ENCODE peak calls at places on chromosomes 11 and 22, in six cellular contexts. One of them, this sample, is unnamed.
A peak's percentile ranks its signal among the peaks of the same experiment; 100 is the strongest.

GRCh38 chr11:47179655-47179991 is 2.9 kb upstream of the ARFGAP2 start:
- DNase-seq in H1: no peak
- DNase-seq in trophoblast cell: peak; percentile 22
- DNase-seq in H9: peak; percentile 76
- DNase-seq in mesenchymal stem cell: peak; percentile 66
- DNase-seq in IMR-90: peak; percentile 35
- DNase-seq in this sample: peak; percentile 32

GRCh38 chr22:48362736-48363404 is 1464.8 kb downstream of the BRD1 start:
- DNase-seq in H1: no peak
- DNase-seq in trophoblast cell: no peak
- DNase-seq in H9: no peak
- DNase-seq in mesenchymal stem cell: no peak
- DNase-seq in IMR-90: no peak
- DNase-seq in this sample: no peak

GRCh38 chr11:94128746-94129504 is at the start of gene PANX1:
- DNase-seq in H1: no peak
- DNase-seq in trophoblast cell: peak; percentile 91
- DNase-seq in H9: peak; percentile 86
- DNase-seq in mesenchymal stem cell: peak; percentile 91
- DNase-seq in IMR-90: peak; percentile 85
- DNase-seq in this sample: peak; percentile 86

GRCh38 chr22:47848384-47848920 is 1086.0 kb downstream of the TBC1D22A start:
- DNase-seq in H1: no peak
- DNase-seq in trophoblast cell: no peak
- DNase-seq in H9: no peak
- DNase-seq in mesenchymal stem cell: no peak
- DNase-seq in IMR-90: no peak
- DNase-seq in this sample: no peak

GRCh38 chr11:126719740-126720139 is 280.8 kb downstream of the KIRREL3 start:
- DNase-seq in H1: no peak
- DNase-seq in trophoblast cell: no peak
- DNase-seq in H9: no peak
- DNase-seq in mesenchymal stem cell: no peak
- DNase-seq in IMR-90: no peak
- DNase-seq in this sample: no peak

GRCh38 chr22:45483918-45484499 is 18.7 kb upstream of the FBLN1 start:
- DNase-seq in H1: no peak
- DNase-seq in trophoblast cell: peak; percentile 96
- DNase-seq in H9: no peak
- DNase-seq in mesenchymal stem cell: no peak
- DNase-seq in IMR-90: no peak
- DNase-seq in this sample: no peak

GRCh38 chr11:74634537-74634936 is 42.2 kb downstream of the POLD3 start:
- DNase-seq in H1: no peak
- DNase-seq in trophoblast cell: no peak
- DNase-seq in H9: no peak
- DNase-seq in mesenchymal stem cell: peak; percentile 38
- DNase-seq in IMR-90: peak; percentile 66
- DNase-seq in this sample: no peak

GRCh38 chr22:25027959-25028840 is 75.7 kb downstream of the KIAA1671 start:
- DNase-seq in H1: no peak
- DNase-seq in trophoblast cell: no peak
- DNase-seq in H9: peak; percentile 76
- DNase-seq in mesenchymal stem cell: peak; percentile 55
- DNase-seq in IMR-90: no peak
- DNase-seq in this sample: peak; percentile 38

GRCh38 chr11:21316591-21316990 is 647.2 kb downstream of the NELL1 start:
- DNase-seq in H1: no peak
- DNase-seq in trophoblast cell: no peak
- DNase-seq in H9: no peak
- DNase-seq in mesenchymal stem cell: no peak
- DNase-seq in IMR-90: no peak
- DNase-seq in this sample: no peak

GRCh38 chr11:61115498-61116224 is 13.4 kb downstream of the CD5 start:
- DNase-seq in H1: no peak
- DNase-seq in trophoblast cell: no peak
- DNase-seq in H9: no peak
- DNase-seq in mesenchymal stem cell: no peak
- DNase-seq in IMR-90: no peak
- DNase-seq in this sample: no peak

GRCh38 chr22:22422629-22423112 is 85.9 kb downstream of the ZNF280B start:
- DNase-seq in H1: peak; percentile 21
- DNase-seq in trophoblast cell: peak; percentile 67
- DNase-seq in H9: peak; percentile 63
- DNase-seq in mesenchymal stem cell: peak; percentile 48
- DNase-seq in IMR-90: peak; percentile 48
- DNase-seq in this sample: peak; percentile 70

GRCh38 chr22:35900483-35901168 is 128.0 kb downstream of the RBFOX2 start:
- DNase-seq in H1: no peak
- DNase-seq in trophoblast cell: peak; percentile 48
- DNase-seq in H9: no peak
- DNase-seq in mesenchymal stem cell: peak; percentile 61
- DNase-seq in IMR-90: peak; percentile 81
- DNase-seq in this sample: no peak

GRCh38 chr11:8863838-8864237 is 47.2 kb upstream of the AKIP1 start:
- DNase-seq in H1: no peak
- DNase-seq in trophoblast cell: no peak
- DNase-seq in H9: no peak
- DNase-seq in mesenchymal stem cell: peak; percentile 65
- DNase-seq in IMR-90: peak; percentile 78
- DNase-seq in this sample: no peak

GRCh38 chr22:29072193-29072978 is 449 bp upstream of the KREMEN1 start:
- DNase-seq in H1: peak; percentile 89
- DNase-seq in trophoblast cell: peak; percentile 96
- DNase-seq in H9: peak; percentile 98
- DNase-seq in mesenchymal stem cell: peak; percentile 61
- DNase-seq in IMR-90: peak; percentile 42
- DNase-seq in this sample: peak; percentile 74

GRCh38 chr11:130622126-130622525 is 173.7 kb downstream of the ADAMTS15 start:
- DNase-seq in H1: no peak
- DNase-seq in trophoblast cell: no peak
- DNase-seq in H9: no peak
- DNase-seq in mesenchymal stem cell: peak; percentile 56
- DNase-seq in IMR-90: no peak
- DNase-seq in this sample: no peak

GRCh38 chr22:47618180-47618579 is 855.7 kb downstream of the TBC1D22A start:
- DNase-seq in H1: no peak
- DNase-seq in trophoblast cell: no peak
- DNase-seq in H9: no peak
- DNase-seq in mesenchymal stem cell: no peak
- DNase-seq in IMR-90: no peak
- DNase-seq in this sample: no peak

GRCh38 chr11:11044137-11044855 is 186.4 kb upstream of the ZBED5 start:
- DNase-seq in H1: no peak
- DNase-seq in trophoblast cell: no peak
- DNase-seq in H9: no peak
- DNase-seq in mesenchymal stem cell: no peak
- DNase-seq in IMR-90: no peak
- DNase-seq in this sample: no peak

GRCh38 chr11:132838621-132839020 is 693.7 kb downstream of the OPCML start:
- DNase-seq in H1: no peak
- DNase-seq in trophoblast cell: no peak
- DNase-seq in H9: no peak
- DNase-seq in mesenchymal stem cell: peak; percentile 51
- DNase-seq in IMR-90: peak; percentile 45
- DNase-seq in this sample: no peak

GRCh38 chr11:25734592-25735211 is 597.2 kb upstream of the ANO3 start:
- DNase-seq in H1: no peak
- DNase-seq in trophoblast cell: no peak
- DNase-seq in H9: no peak
- DNase-seq in mesenchymal stem cell: peak; percentile 54
- DNase-seq in IMR-90: peak; percentile 19
- DNase-seq in this sample: peak; percentile 29

GRCh38 chr11:62911137-62912130 is 9.7 kb downstream of the CHRM1 start:
- DNase-seq in H1: no peak
- DNase-seq in trophoblast cell: no peak
- DNase-seq in H9: no peak
- DNase-seq in mesenchymal stem cell: no peak
- DNase-seq in IMR-90: no peak
- DNase-seq in this sample: no peak

GRCh38 chr11:62905927-62906531 is 15.1 kb downstream of the CHRM1 start:
- DNase-seq in H1: peak; percentile 71
- DNase-seq in trophoblast cell: peak; percentile 68
- DNase-seq in H9: peak; percentile 93
- DNase-seq in mesenchymal stem cell: peak; percentile 79
- DNase-seq in IMR-90: peak; percentile 79
- DNase-seq in this sample: peak; percentile 90

GRCh38 chr11:62910141-62910882 is 10.9 kb downstream of the CHRM1 start:
- DNase-seq in H1: no peak
- DNase-seq in trophoblast cell: no peak
- DNase-seq in H9: no peak
- DNase-seq in mesenchymal stem cell: no peak
- DNase-seq in IMR-90: no peak
- DNase-seq in this sample: no peak

GRCh38 chr11:62909107-62909894 is 11.9 kb downstream of the CHRM1 start:
- DNase-seq in H1: peak; percentile 91
- DNase-seq in trophoblast cell: peak; percentile 96
- DNase-seq in H9: peak; percentile 97
- DNase-seq in mesenchymal stem cell: peak; percentile 76
- DNase-seq in IMR-90: peak; percentile 73
- DNase-seq in this sample: peak; percentile 58

GRCh38 chr11:62908468-62909072 is 12.6 kb downstream of the CHRM1 start:
- DNase-seq in H1: no peak
- DNase-seq in trophoblast cell: no peak
- DNase-seq in H9: no peak
- DNase-seq in mesenchymal stem cell: no peak
- DNase-seq in IMR-90: no peak
- DNase-seq in this sample: no peak
- H2AK5ac ChIP-seq in H1: peak overlapping the region; percentile 7
- H2AK5ac ChIP-seq in trophoblast cell: peak overlapping the region; percentile 7
- H2AK5ac ChIP-seq in H9: no peak overlapping the region
- H2AK5ac ChIP-seq in mesenchymal stem cell: no peak overlapping the region
- H2AK5ac ChIP-seq in IMR-90: no peak overlapping the region
- H2AK5ac ChIP-seq in this sample: peak overlapping the region; percentile 85

DNA sequence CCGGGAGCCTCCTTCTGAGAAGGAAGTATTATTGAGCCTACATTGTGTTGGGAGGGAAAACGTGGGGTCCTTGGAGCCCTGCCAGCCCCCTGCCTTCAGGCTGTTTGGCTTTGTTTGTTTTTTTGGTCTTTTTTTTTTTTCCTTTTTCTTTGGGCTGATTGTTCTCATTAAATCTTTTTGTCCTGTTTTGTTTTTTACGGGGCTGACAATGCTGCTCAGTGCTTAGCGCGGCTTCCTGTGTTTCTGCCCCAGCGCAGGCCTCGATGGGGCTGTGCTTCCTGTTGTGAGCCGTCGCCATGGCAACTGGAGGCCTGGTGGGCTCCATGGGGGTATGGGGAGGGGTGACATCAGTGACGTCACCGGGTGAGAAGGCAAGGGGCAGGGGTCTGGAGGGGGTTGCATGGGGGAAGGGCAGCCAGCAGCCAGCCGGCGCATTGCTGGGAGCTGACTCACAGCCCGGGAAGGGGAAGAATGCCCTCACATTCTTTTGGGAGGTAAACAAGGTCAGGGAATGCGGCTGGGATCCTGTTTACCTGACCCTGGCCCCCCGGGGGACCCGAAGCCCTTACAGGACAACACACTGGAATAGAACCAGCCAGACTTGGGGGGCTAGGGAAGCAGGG is 22.1 kb upstream of the CBX7 start:
- DNase-seq in H1: peak; percentile 100
- DNase-seq in trophoblast cell: peak; percentile 79
- DNase-seq in H9: peak; percentile 99
- DNase-seq in mesenchymal stem cell: peak; percentile 94
- DNase-seq in IMR-90: peak; percentile 89
- DNase-seq in this sample: peak; percentile 99
- H2AFZ ChIP-seq in H1: no peak overlapping the region
- H2AFZ ChIP-seq in trophoblast cell: peak overlapping the region; percentile 57
- H2AFZ ChIP-seq in H9: no peak overlapping the region
- H2AFZ ChIP-seq in mesenchymal stem cell: no peak overlapping the region
- H2AFZ ChIP-seq in IMR-90: peak overlapping the region; percentile 81
- H2AFZ ChIP-seq in this sample: peak overlapping the region; percentile 80

DNA sequence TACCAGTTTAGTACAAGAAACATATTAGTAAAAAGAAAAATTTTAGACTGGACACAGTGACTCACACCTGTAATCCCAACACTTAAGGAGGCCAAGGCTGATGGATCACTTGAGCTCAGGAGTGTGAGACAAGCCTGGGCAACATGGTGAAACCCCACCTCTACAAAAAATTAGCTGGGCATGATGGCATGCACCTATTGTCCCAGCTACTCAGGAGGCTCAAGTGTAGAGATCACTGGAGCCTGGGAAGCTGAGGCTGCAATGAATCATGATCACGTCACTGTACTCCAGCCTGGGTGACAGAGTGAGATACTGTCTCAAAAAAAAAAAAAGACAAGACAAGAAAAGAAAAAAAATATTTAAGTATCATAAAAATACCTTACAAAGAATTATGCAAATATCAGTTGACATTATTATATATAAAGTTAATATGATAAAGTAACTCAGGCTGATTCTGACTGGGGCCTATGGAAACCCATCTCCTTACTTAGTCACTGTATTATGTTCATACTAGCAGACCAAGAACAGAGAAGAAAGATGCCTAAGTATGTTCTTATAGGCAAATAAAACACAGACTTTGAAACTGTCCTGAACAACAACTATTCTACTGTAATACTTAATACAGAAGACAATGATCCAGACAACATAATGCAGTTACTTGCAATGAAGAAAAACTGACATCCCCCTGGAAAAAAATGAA is 27.3 kb downstream of the FAM168A start:
- DNase-seq in H1: no peak
- DNase-seq in trophoblast cell: no peak
- DNase-seq in H9: no peak
- DNase-seq in mesenchymal stem cell: peak; percentile 11
- DNase-seq in IMR-90: peak; percentile 72
- DNase-seq in this sample: no peak
- H3K4me2 ChIP-seq in H1: no peak overlapping the region
- H3K4me2 ChIP-seq in trophoblast cell: no peak overlapping the region
- H3K4me2 ChIP-seq in H9: no peak overlapping the region
- H3K4me2 ChIP-seq in mesenchymal stem cell: no peak overlapping the region
- H3K4me2 ChIP-seq in IMR-90: no peak overlapping the region
- H3K4me2 ChIP-seq in this sample: no peak overlapping the region

DNA sequence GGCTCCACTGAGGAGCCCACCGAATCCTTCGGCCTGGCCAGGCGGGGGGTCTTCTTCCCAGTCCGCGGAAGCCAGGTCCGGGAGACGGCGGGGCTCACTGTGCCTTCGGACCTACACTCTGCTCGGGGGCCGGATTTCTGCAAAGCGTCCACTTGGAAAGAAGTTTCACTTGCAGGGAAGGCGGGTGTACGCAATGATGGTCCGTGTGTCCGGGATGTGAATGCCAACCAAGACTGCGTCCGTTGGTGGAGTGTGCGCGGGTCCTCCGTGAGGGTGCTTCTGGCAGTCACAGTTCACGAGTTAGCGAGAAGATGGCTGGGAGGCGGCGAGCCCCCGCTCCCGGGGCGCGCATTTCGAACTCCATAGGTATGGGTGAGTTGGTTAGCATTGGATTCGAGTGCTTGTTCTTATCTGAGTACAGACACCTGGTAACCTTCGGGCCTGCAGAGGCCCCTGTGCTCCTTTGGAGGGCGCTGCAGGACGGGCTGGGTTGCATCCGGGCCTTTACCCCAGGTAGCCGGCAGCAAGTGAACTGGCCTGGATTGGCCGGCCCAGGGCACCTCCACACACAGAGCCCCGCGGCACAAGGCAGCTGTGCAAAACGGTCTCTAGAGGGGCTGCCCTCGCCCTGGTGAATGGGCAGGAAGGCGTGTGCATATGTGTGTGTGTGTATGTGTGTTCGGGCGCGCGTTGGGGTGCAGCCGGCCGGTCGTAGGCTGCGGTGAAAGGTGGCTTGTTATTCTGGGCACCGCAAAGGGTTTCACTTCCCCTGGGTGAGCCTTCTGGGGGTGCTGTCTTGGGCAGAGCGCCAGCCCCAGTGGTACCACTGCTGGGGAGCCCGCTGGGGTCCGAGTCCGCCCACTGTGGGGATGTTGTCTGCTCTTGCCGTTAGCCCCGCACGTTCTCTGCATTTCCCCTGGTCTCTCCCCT is 13.3 kb upstream of the CYP2R1 start:
- DNase-seq in H1: peak; percentile 74
- DNase-seq in trophoblast cell: no peak
- DNase-seq in H9: peak; percentile 90
- DNase-seq in mesenchymal stem cell: peak; percentile 34
- DNase-seq in IMR-90: peak; percentile 10
- DNase-seq in this sample: no peak
- H2AK5ac ChIP-seq in H1: no peak overlapping the region
- H2AK5ac ChIP-seq in trophoblast cell: no peak overlapping the region
- H2AK5ac ChIP-seq in H9: no peak overlapping the region
- H2AK5ac ChIP-seq in mesenchymal stem cell: no peak overlapping the region
- H2AK5ac ChIP-seq in IMR-90: no peak overlapping the region
- H2AK5ac ChIP-seq in this sample: peak overlapping the region; percentile 29